ENCODE peak calls at places on chromosome 14, in six cellular contexts. W is adrenal gland, F is left lung, M is DND-41, R is upper lobe of right lung, S is pancreas. E is an unnamed sample.

GRCh38 chr14:55136868-55137785 is 8.1 kb downstream of the LGALS3 start:
- DNase-seq in W (no peak), S (peak; percentile 53), R (no peak), F (peak; percentile 64), M (no peak), E (peak; percentile 74)

GRCh38 chr14:98444077-98444476 is 827.9 kb downstream of the BCL11B start:
- DNase-seq in W (no peak), S (no peak), F (no peak), R (no peak), M (no peak), E (no peak)

GRCh38 chr14:50397461-50398196 is 948 bp upstream of the CDKL1 start:
- DNase-seq in S (peak; percentile 45), W (peak; percentile 40), M (no peak), F (no peak), R (no peak), E (peak; percentile 61)

GRCh38 chr14:98937021-98937420 is 335.0 kb downstream of the BCL11B start:
- DNase-seq in S (no peak), W (no peak), F (no peak), R (no peak), M (no peak), E (no peak)

GRCh38 chr14:91252901-91253794 is 8.6 kb upstream of the GPR68 start:
- DNase-seq in W (peak; percentile 55), R (peak; percentile 80), S (peak; percentile 30), M (no peak), F (peak; percentile 44), E (peak; percentile 44)

GRCh38 chr14:61452452-61452851 is 131.1 kb downstream of the PRKCH start:
- DNase-seq in F (no peak), R (no peak), S (no peak), W (no peak), M (peak; percentile 92), E (no peak)

GRCh38 chr14:104773505-104774452 is 20.8 kb downstream of the SIVA1 start:
- DNase-seq in M (no peak), W (no peak), F (no peak), R (no peak), S (no peak), E (no peak)

GRCh38 chr14:99883866-99884650 is 90.8 kb downstream of the EML1 start:
- DNase-seq in S (no peak), F (no peak), R (no peak), M (no peak), W (no peak), E (no peak)

GRCh38 chr14:77607741-77608302 is 8.6 kb downstream of the SPTLC2 start:
- DNase-seq in S (no peak), M (no peak), F (no peak), W (no peak), R (no peak), E (no peak)

GRCh38 chr14:81222694-81223093 is 1.9 kb upstream of the GTF2A1 start:
- DNase-seq in M (no peak), W (no peak), S (peak; percentile 44), R (no peak), F (no peak), E (no peak)

GRCh38 chr14:49940805-49941421 is 48.0 kb downstream of the ARF6 start:
- DNase-seq in R (no peak), W (no peak), F (no peak), S (no peak), M (no peak), E (no peak)

GRCh38 chr14:73745571-73746539 is 31.7 kb upstream of the PNMA1 start:
- DNase-seq in W (no peak), F (no peak), S (no peak), R (no peak), M (no peak), E (no peak)

GRCh38 chr14:73744874-73745529 is 30.8 kb upstream of the PNMA1 start:
- DNase-seq in F (peak; percentile 67), S (no peak), W (no peak), R (peak; percentile 77), M (no peak), E (peak; percentile 47)

GRCh38 chr14:73748858-73749357 is 34.7 kb upstream of the PNMA1 start:
- DNase-seq in F (no peak), M (no peak), S (no peak), R (no peak), W (no peak), E (no peak)

GRCh38 chr14:73747386-73748211 is 33.4 kb upstream of the PNMA1 start:
- DNase-seq in S (no peak), R (no peak), W (no peak), M (no peak), F (no peak), E (no peak)

DNA sequence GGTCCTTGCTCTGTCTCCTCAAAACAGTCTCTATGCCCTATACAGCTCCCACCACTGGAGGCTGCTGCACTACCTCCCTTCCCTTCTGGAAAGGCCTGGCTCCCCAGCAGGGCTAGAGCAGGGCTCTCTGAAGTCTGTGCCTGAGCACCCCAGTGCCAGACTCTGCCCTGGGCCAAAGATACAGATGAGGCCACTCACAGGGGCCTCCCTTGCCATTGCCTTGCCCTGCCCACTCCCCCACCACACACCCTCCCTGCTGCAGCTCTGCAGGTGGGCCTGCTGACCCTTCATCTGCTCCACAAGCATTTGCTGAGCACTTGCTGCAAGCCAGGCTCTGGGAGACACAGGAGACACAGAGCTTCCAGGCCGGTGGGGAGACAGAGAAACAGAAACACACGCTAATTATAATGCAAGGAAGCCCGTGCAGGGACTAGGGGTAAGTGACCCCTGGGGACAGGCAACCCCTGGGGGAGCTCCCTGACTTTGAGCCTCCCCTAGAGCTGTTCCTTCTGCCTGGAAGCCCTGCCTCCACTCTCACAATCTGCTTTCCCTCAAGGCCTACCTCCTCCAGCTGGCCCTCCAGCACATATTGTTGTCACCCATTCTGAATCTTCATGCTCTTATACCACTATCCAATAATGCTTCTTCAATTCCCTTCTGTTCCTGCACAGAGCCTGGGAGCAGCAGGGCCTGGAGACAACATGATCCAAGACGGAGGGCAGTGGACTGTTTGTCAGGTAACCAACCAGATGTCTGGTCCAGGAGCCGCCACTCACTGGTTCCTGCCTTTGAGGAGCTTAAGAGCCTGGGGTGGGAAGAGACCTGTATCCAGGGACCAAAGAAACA is 32.6 kb upstream of the PNMA1 start:
- DNase-seq in W (no peak), M (no peak), F (no peak), R (no peak), S (no peak), E (no peak)
- TF ChIP-seq CTCF in W (no peak), M (peak; percentile 19), F (peak; percentile 18), R (peak; percentile 20), S (no peak), E (no peak)

GRCh38 chr14:34527591-34527990 is 11.9 kb downstream of the EAPP start:
- DNase-seq in F (no peak), S (no peak), W (no peak), R (peak; percentile 2), M (no peak), E (no peak)
- H3K36me3 ChIP-seq in F (peaks cover 100% of the 10 kb centered on the region), S (peaks cover 83% of the 10 kb centered on the region), W (no peaks in the 10 kb centered on the region), R (peaks cover 99% of the 10 kb centered on the region), M (peaks cover 83% of the 10 kb centered on the region), E (peaks cover 16% of the 10 kb centered on the region)

GRCh38 chr14:68040633-68041369 is 221.2 kb downstream of the RAD51B start:
- DNase-seq in F (no peak), W (no peak), M (no peak), S (no peak), R (no peak), E (no peak)

GRCh38 chr14:68039593-68039992 is 220.0 kb downstream of the RAD51B start:
- DNase-seq in F (no peak), S (no peak), R (no peak), M (no peak), W (no peak), E (no peak)

GRCh38 chr14:68043752-68044151 is 224.2 kb downstream of the RAD51B start:
- DNase-seq in F (no peak), R (no peak), S (no peak), W (no peak), M (no peak), E (no peak)

GRCh38 chr14:68042591-68043210 is 223.1 kb downstream of the RAD51B start:
- DNase-seq in S (no peak), W (no peak), F (no peak), M (no peak), R (no peak), E (no peak)

DNA sequence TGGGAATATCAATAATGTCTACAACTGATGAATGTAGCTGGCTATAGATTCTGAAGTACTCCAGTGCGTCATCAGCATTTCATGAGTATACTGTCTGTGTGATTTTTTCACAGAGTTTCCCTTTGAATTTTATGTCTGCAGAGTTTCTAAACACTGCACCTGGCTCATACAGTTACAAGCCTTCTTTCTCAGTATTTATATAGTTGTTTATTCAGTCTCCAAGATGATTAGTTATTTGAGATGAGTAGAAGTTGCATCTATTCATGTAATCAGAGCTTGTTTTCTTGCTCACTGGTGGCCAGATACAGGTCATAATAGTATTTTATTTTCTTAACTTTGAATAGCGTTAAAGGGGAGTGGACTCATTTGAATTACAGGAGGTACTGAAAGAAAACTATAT is 222.4 kb downstream of the RAD51B start:
- DNase-seq in F (no peak), W (no peak), S (no peak), M (no peak), R (no peak), E (no peak)
- H3K27ac ChIP-seq in F (no peak overlapping the region), W (no peak overlapping the region), S (no peak overlapping the region), M (no peak overlapping the region), R (no peak overlapping the region), E (no peak overlapping the region)

GRCh38 chr14:65604946-65605345 is 192.4 kb downstream of the FUT8 start:
- DNase-seq in W (no peak), S (no peak), M (no peak), F (no peak), R (no peak), E (no peak)
- TF ChIP-seq CTCF in W (no peak), S (no peak), M (peak; percentile 16), F (no peak), R (peak; percentile 20), E (peak; percentile 20)

GRCh38 chr14:68986926-68987652 is 8.0 kb upstream of the ACTN1 start:
- DNase-seq in F (no peak), W (no peak), M (no peak), R (no peak), S (no peak), E (no peak)
- H3K36me3 ChIP-seq in F (no peaks in the 10 kb centered on the region), W (no peaks in the 10 kb centered on the region), M (no peaks in the 10 kb centered on the region), R (no peaks in the 10 kb centered on the region), S (no peaks in the 10 kb centered on the region), E (no peaks in the 10 kb centered on the region)

GRCh38 chr14:67800743-67801142 is 15.6 kb downstream of the ZFYVE26 start:
- DNase-seq in S (no peak), F (no peak), W (no peak), M (no peak), R (no peak), E (no peak)

DNA sequence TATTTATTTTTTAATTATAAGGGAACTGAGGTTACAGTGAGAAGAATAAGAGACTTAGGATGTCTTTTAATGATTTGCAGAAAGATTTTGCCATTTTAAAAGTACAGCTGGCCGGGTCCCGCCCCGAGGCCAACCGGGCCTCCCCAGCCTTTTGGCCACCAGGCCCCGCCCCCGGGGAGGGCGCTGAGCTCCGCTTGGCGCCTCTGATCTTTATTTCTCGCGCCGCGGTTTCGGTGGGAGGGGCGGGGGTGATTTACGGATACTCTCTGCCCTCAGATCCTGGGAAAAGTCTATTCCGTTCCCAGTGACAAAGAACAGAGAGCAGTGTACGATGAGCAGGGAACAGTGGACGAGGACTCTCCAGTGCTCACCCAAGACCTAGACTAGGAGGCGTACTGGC is 17.7 kb downstream of the ZFYVE26 start:
- DNase-seq in F (no peak), M (no peak), S (no peak), W (no peak), R (no peak), E (no peak)
- H3K27ac ChIP-seq in F (no peak overlapping the region), M (no peak overlapping the region), S (no peak overlapping the region), W (no peak overlapping the region), R (no peak overlapping the region), E (no peak overlapping the region)

E was measured in psoas muscle.